ENCODE peak calls at places on chromosomes 12 and 14, in ten cellular contexts. One of them, this sample, is unnamed. For H3K9me3, the result is how much of the 10 kb centered on the place peaks cover.

GRCh38 chr14:58944957-58945356 is 243.5 kb upstream of the DAAM1 start:
- DNase-seq in fibroblast of lung: no peak
- DNase-seq in lower lobe of right lung: no peak
- DNase-seq in Peyer's patch: no peak
- DNase-seq in HCT116: no peak
- DNase-seq in WERI-Rb-1: no peak
- DNase-seq in AG04450: no peak
- DNase-seq in GM12878: no peak
- DNase-seq in A549: no peak
- DNase-seq in lung: no peak
- DNase-seq in this sample: no peak

GRCh38 chr12:99906786-99907185 is 78.0 kb downstream of the ANKS1B start:
- DNase-seq in fibroblast of lung: no peak
- DNase-seq in lower lobe of right lung: no peak
- DNase-seq in Peyer's patch: no peak
- DNase-seq in HCT116: no peak
- DNase-seq in WERI-Rb-1: no peak
- DNase-seq in AG04450: no peak
- DNase-seq in GM12878: no peak
- DNase-seq in A549: no peak
- DNase-seq in lung: no peak
- DNase-seq in this sample: no peak

GRCh38 chr12:99131761-99132199 is 486.7 kb downstream of the APAF1 start:
- DNase-seq in fibroblast of lung: peak
- DNase-seq in lower lobe of right lung: peak
- DNase-seq in Peyer's patch: no peak
- DNase-seq in HCT116: no peak
- DNase-seq in WERI-Rb-1: peak
- DNase-seq in AG04450: no peak
- DNase-seq in GM12878: no peak
- DNase-seq in A549: no peak
- DNase-seq in lung: no peak
- DNase-seq in this sample: peak

GRCh38 chr12:112344220-112344619 is 38.0 kb downstream of the HECTD4 start:
- DNase-seq in fibroblast of lung: no peak
- DNase-seq in lower lobe of right lung: no peak
- DNase-seq in Peyer's patch: no peak
- DNase-seq in HCT116: no peak
- DNase-seq in WERI-Rb-1: no peak
- DNase-seq in AG04450: no peak
- DNase-seq in GM12878: no peak
- DNase-seq in A549: no peak
- DNase-seq in lung: no peak
- DNase-seq in this sample: no peak

GRCh38 chr12:96244826-96245225 is 50.7 kb downstream of the ELK3 start:
- DNase-seq in fibroblast of lung: no peak
- DNase-seq in lower lobe of right lung: no peak
- DNase-seq in Peyer's patch: no peak
- DNase-seq in HCT116: no peak
- DNase-seq in WERI-Rb-1: no peak
- DNase-seq in AG04450: no peak
- DNase-seq in GM12878: no peak
- DNase-seq in A549: no peak
- DNase-seq in lung: no peak
- DNase-seq in this sample: no peak

GRCh38 chr12:56520025-56520810 is 1.4 kb upstream of the RBMS2 start:
- DNase-seq in fibroblast of lung: peak
- DNase-seq in lower lobe of right lung: no peak
- DNase-seq in Peyer's patch: no peak
- DNase-seq in HCT116: no peak
- DNase-seq in WERI-Rb-1: no peak
- DNase-seq in AG04450: no peak
- DNase-seq in GM12878: no peak
- DNase-seq in A549: no peak
- DNase-seq in lung: no peak
- DNase-seq in this sample: no peak

GRCh38 chr12:91958816-91959215 is 186.8 kb downstream of the BTG1 start:
- DNase-seq in fibroblast of lung: peak
- DNase-seq in lower lobe of right lung: no peak
- DNase-seq in Peyer's patch: no peak
- DNase-seq in HCT116: no peak
- DNase-seq in WERI-Rb-1: no peak
- DNase-seq in AG04450: peak
- DNase-seq in GM12878: no peak
- DNase-seq in A549: peak
- DNase-seq in lung: no peak
- DNase-seq in this sample: no peak

GRCh38 chr12:78540621-78541336 is 323.8 kb upstream of the SYT1 start:
- DNase-seq in fibroblast of lung: no peak
- DNase-seq in lower lobe of right lung: no peak
- DNase-seq in Peyer's patch: no peak
- DNase-seq in HCT116: no peak
- DNase-seq in WERI-Rb-1: no peak
- DNase-seq in AG04450: no peak
- DNase-seq in GM12878: no peak
- DNase-seq in A549: no peak
- DNase-seq in lung: no peak
- DNase-seq in this sample: no peak

GRCh38 chr14:95265106-95266094 is 54.3 kb downstream of the CLMN start:
- DNase-seq in fibroblast of lung: peak
- DNase-seq in lower lobe of right lung: no peak
- DNase-seq in Peyer's patch: peak
- DNase-seq in HCT116: peak
- DNase-seq in WERI-Rb-1: peak
- DNase-seq in AG04450: peak
- DNase-seq in GM12878: peak
- DNase-seq in A549: peak
- DNase-seq in lung: peak
- DNase-seq in this sample: peak

DNA sequence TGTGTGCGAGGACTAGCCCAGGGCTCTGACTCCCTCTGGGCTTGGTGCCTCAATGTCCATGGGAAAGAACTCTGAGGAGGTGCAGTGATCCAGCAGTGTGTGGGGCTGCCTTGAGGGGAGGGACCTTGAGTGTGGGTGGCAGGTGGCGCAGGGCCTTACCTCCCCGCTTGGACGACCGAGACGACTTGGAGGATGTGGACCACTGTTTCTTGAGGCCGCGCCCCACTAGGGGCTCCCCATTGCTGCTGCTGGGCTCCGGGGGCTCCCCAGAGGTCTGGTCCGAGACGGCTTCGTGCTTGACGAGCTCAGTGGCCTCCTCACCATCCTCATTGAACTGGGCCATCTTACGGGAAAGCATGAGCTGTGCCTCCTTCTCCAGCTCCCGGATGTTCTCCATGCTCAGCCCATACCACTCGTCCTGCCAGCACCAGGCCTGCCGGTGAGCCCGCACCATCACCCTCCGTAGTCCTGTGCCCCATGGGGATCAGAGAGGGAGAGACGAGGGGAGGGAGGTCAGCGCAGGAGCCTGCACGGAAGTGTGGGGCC is 24.7 kb downstream of the ARL6IP4 start:
- DNase-seq in fibroblast of lung: no peak
- DNase-seq in lower lobe of right lung: no peak
- DNase-seq in Peyer's patch: no peak
- DNase-seq in HCT116: no peak
- DNase-seq in WERI-Rb-1: no peak
- DNase-seq in AG04450: no peak
- DNase-seq in GM12878: no peak
- DNase-seq in A549: no peak
- DNase-seq in lung: no peak
- DNase-seq in this sample: no peak
- TF ChIP-seq CTCF in fibroblast of lung: no peak
- TF ChIP-seq CTCF in lower lobe of right lung: no peak
- TF ChIP-seq CTCF in Peyer's patch: no peak
- TF ChIP-seq CTCF in HCT116: no peak
- TF ChIP-seq CTCF in WERI-Rb-1: no peak
- TF ChIP-seq CTCF in AG04450: no peak
- TF ChIP-seq CTCF in GM12878: no peak
- TF ChIP-seq CTCF in A549: no peak
- TF ChIP-seq CTCF in lung: no peak
- TF ChIP-seq CTCF in this sample: no peak

GRCh38 chr14:53529519-53529918 is 376.4 kb upstream of the DDHD1 start:
- DNase-seq in fibroblast of lung: peak
- DNase-seq in lower lobe of right lung: no peak
- DNase-seq in Peyer's patch: no peak
- DNase-seq in HCT116: no peak
- DNase-seq in WERI-Rb-1: no peak
- DNase-seq in AG04450: no peak
- DNase-seq in GM12878: no peak
- DNase-seq in A549: no peak
- DNase-seq in lung: no peak
- DNase-seq in this sample: no peak

GRCh38 chr14:53531151-53531550 is 378.0 kb upstream of the DDHD1 start:
- DNase-seq in fibroblast of lung: no peak
- DNase-seq in lower lobe of right lung: no peak
- DNase-seq in Peyer's patch: no peak
- DNase-seq in HCT116: no peak
- DNase-seq in WERI-Rb-1: no peak
- DNase-seq in AG04450: no peak
- DNase-seq in GM12878: no peak
- DNase-seq in A549: no peak
- DNase-seq in lung: no peak
- DNase-seq in this sample: no peak

GRCh38 chr14:53532871-53533270 is 379.7 kb upstream of the DDHD1 start:
- DNase-seq in fibroblast of lung: no peak
- DNase-seq in lower lobe of right lung: no peak
- DNase-seq in Peyer's patch: no peak
- DNase-seq in HCT116: no peak
- DNase-seq in WERI-Rb-1: no peak
- DNase-seq in AG04450: no peak
- DNase-seq in GM12878: no peak
- DNase-seq in A549: no peak
- DNase-seq in lung: no peak
- DNase-seq in this sample: no peak

GRCh38 chr14:53533384-53533975 is 380.4 kb upstream of the DDHD1 start:
- DNase-seq in fibroblast of lung: no peak
- DNase-seq in lower lobe of right lung: no peak
- DNase-seq in Peyer's patch: no peak
- DNase-seq in HCT116: no peak
- DNase-seq in WERI-Rb-1: no peak
- DNase-seq in AG04450: no peak
- DNase-seq in GM12878: no peak
- DNase-seq in A549: no peak
- DNase-seq in lung: no peak
- DNase-seq in this sample: no peak

GRCh38 chr14:53531730-53532129 is 378.6 kb upstream of the DDHD1 start:
- DNase-seq in fibroblast of lung: no peak
- DNase-seq in lower lobe of right lung: no peak
- DNase-seq in Peyer's patch: no peak
- DNase-seq in HCT116: no peak
- DNase-seq in WERI-Rb-1: no peak
- DNase-seq in AG04450: no peak
- DNase-seq in GM12878: no peak
- DNase-seq in A549: no peak
- DNase-seq in lung: no peak
- DNase-seq in this sample: no peak
- H3K9me3 ChIP-seq in fibroblast of lung: under half
- H3K9me3 ChIP-seq in lower lobe of right lung: under half
- H3K9me3 ChIP-seq in Peyer's patch: under half
- H3K9me3 ChIP-seq in HCT116: under half
- H3K9me3 ChIP-seq in WERI-Rb-1: under half
- H3K9me3 ChIP-seq in AG04450: under half
- H3K9me3 ChIP-seq in GM12878: under half
- H3K9me3 ChIP-seq in A549: under half
- H3K9me3 ChIP-seq in lung: under half
- H3K9me3 ChIP-seq in this sample: under half

DNA sequence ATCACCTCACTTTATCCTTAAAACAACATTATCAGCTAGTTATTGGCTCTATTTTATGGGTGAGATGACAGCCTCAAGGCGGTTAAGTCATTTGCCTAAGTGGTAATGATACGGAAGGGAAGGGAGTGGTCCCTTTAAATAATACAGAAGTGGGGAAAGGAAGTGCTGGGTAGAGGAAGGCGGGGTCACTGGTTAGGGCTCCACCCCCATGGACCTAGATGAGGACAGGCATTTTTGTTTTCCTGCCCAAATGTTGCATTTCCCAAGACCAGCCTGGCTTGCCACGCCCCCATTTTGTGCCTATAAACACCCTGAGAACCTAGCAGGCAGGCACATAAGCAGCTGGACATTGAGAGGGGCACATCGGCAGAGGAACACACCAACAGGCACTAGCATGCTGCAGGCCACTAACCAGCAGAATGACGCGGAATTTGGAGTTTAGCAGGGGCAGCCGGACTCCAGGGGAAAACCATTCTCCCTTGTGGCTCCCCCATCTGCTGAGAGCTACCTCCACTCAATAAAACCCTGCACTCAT is 100.9 kb downstream of the EPS8 start:
- DNase-seq in fibroblast of lung: no peak
- DNase-seq in lower lobe of right lung: peak
- DNase-seq in Peyer's patch: no peak
- DNase-seq in HCT116: peak
- DNase-seq in WERI-Rb-1: no peak
- DNase-seq in AG04450: no peak
- DNase-seq in GM12878: no peak
- DNase-seq in A549: peak
- DNase-seq in lung: peak
- DNase-seq in this sample: peak
- H3K4me3 ChIP-seq in fibroblast of lung: no peak
- H3K4me3 ChIP-seq in lower lobe of right lung: no peak
- H3K4me3 ChIP-seq in Peyer's patch: peak
- H3K4me3 ChIP-seq in HCT116: peak
- H3K4me3 ChIP-seq in WERI-Rb-1: no peak
- H3K4me3 ChIP-seq in AG04450: no peak
- H3K4me3 ChIP-seq in GM12878: no peak
- H3K4me3 ChIP-seq in A549: no peak
- H3K4me3 ChIP-seq in lung: no peak
- H3K4me3 ChIP-seq in this sample: no peak

GRCh38 chr12:3035171-3035570 is 42.0 kb upstream of the TSPAN9 start:
- DNase-seq in fibroblast of lung: peak
- DNase-seq in lower lobe of right lung: no peak
- DNase-seq in Peyer's patch: no peak
- DNase-seq in HCT116: no peak
- DNase-seq in WERI-Rb-1: no peak
- DNase-seq in AG04450: no peak
- DNase-seq in GM12878: no peak
- DNase-seq in A549: no peak
- DNase-seq in lung: no peak
- DNase-seq in this sample: no peak

GRCh38 chr12:3038166-3038565 is 39.0 kb upstream of the TSPAN9 start:
- DNase-seq in fibroblast of lung: no peak
- DNase-seq in lower lobe of right lung: no peak
- DNase-seq in Peyer's patch: no peak
- DNase-seq in HCT116: no peak
- DNase-seq in WERI-Rb-1: no peak
- DNase-seq in AG04450: no peak
- DNase-seq in GM12878: no peak
- DNase-seq in A549: no peak
- DNase-seq in lung: no peak
- DNase-seq in this sample: no peak

GRCh38 chr12:3036901-3037600 is 40.1 kb upstream of the TSPAN9 start:
- DNase-seq in fibroblast of lung: no peak
- DNase-seq in lower lobe of right lung: no peak
- DNase-seq in Peyer's patch: no peak
- DNase-seq in HCT116: no peak
- DNase-seq in WERI-Rb-1: no peak
- DNase-seq in AG04450: no peak
- DNase-seq in GM12878: no peak
- DNase-seq in A549: no peak
- DNase-seq in lung: no peak
- DNase-seq in this sample: no peak

GRCh38 chr12:3034067-3034750 is 43.0 kb upstream of the TSPAN9 start:
- DNase-seq in fibroblast of lung: peak
- DNase-seq in lower lobe of right lung: no peak
- DNase-seq in Peyer's patch: no peak
- DNase-seq in HCT116: peak
- DNase-seq in WERI-Rb-1: peak
- DNase-seq in AG04450: peak
- DNase-seq in GM12878: no peak
- DNase-seq in A549: peak
- DNase-seq in lung: peak
- DNase-seq in this sample: peak

GRCh38 chr12:3035815-3036702 is 41.1 kb upstream of the TSPAN9 start:
- DNase-seq in fibroblast of lung: no peak
- DNase-seq in lower lobe of right lung: no peak
- DNase-seq in Peyer's patch: no peak
- DNase-seq in HCT116: no peak
- DNase-seq in WERI-Rb-1: no peak
- DNase-seq in AG04450: no peak
- DNase-seq in GM12878: no peak
- DNase-seq in A549: no peak
- DNase-seq in lung: no peak
- DNase-seq in this sample: no peak
- TF ChIP-seq CTCF in fibroblast of lung: peak
- TF ChIP-seq CTCF in lower lobe of right lung: no peak
- TF ChIP-seq CTCF in Peyer's patch: peak
- TF ChIP-seq CTCF in HCT116: peak
- TF ChIP-seq CTCF in WERI-Rb-1: peak
- TF ChIP-seq CTCF in AG04450: peak
- TF ChIP-seq CTCF in GM12878: peak
- TF ChIP-seq CTCF in A549: no peak
- TF ChIP-seq CTCF in lung: no peak
- TF ChIP-seq CTCF in this sample: peak